ENCODE peak calls at places on chromosomes 7 and 10, in ten cellular contexts. Z, N, U, L, R, V, H, Q, J and M are unnamed samples.

GRCh38 chr10:35492387-35493195 is 112.5 kb upstream of the GJD4 start:
- DNase-seq in J (no peak), N (no peak), U (no peak), R (no peak), Z (no peak), L (no peak), V (no peak), H (no peak), Q (no peak), M (no peak)

GRCh38 chr7:835491-836401 is 3.5 kb downstream of the SUN1 start:
- DNase-seq in V (no peak), J (no peak), L (no peak), R (peak), N (no peak), Z (no peak), Q (no peak), U (no peak), H (no peak), M (no peak)

GRCh38 chr10:49172204-49173132 is 15.7 kb downstream of the TMEM273 start:
- DNase-seq in R (no peak), U (no peak), Q (no peak), H (no peak), N (no peak), J (no peak), L (no peak), V (no peak), Z (no peak), M (no peak)

GRCh38 chr10:25877296-25877695 is 56.7 kb upstream of the MYO3A start:
- DNase-seq in Z (no peak), L (no peak), V (no peak), J (no peak), Q (no peak), H (no peak), U (no peak), N (no peak), R (no peak), M (no peak)

GRCh38 chr10:110503528-110504110 is 5.9 kb downstream of the DUSP5 start:
- DNase-seq in R (no peak), V (peak), Q (no peak), J (no peak), H (no peak), U (no peak), L (no peak), N (no peak), Z (no peak), M (no peak)

GRCh38 chr10:1538121-1538520 is 199.2 kb downstream of the ADARB2 start:
- DNase-seq in U (no peak), H (no peak), R (no peak), L (no peak), J (no peak), Z (no peak), Q (no peak), V (peak), N (no peak), M (no peak)

GRCh38 chr7:44665531-44666213 is 59.2 kb downstream of the OGDH start:
- DNase-seq in J (no peak), Z (no peak), Q (no peak), U (no peak), V (no peak), N (no peak), H (no peak), R (peak), L (no peak), M (no peak)

GRCh38 chr7:111744501-111745155 is 182.3 kb upstream of the IMMP2L start:
- DNase-seq in Z (no peak), V (no peak), N (no peak), U (no peak), Q (no peak), L (no peak), R (peak), J (no peak), H (no peak), M (no peak)

GRCh38 chr10:46555713-46556514 is 544 bp downstream of the GPRIN2 start:
- DNase-seq in R (no peak), Q (no peak), L (no peak), N (no peak), U (no peak), J (peak), H (no peak), Z (no peak), V (peak), M (no peak)

GRCh38 chr7:9013940-9014339 is 580.5 kb downstream of the NXPH1 start:
- DNase-seq in N (no peak), R (no peak), V (no peak), U (no peak), J (no peak), Q (no peak), L (no peak), H (no peak), Z (no peak), M (no peak)